ENCODE peak calls at places on chromosomes 5 and 9, in five cellular contexts. X is kidney, K is AG04450, Q is body of pancreas, U is lower lobe of right lung. C is an unnamed sample. For H3K9me3, the result is how much of the 10 kb centered on the place peaks cover.

GRCh38 chr9:126517751-126518261 is 95.9 kb upstream of the LMX1B start:
- DNase-seq in X (no peak), K (no peak), Q (no peak), U (no peak), C (no peak)

GRCh38 chr5:63911871-63912270 is 50.4 kb downstream of the HTR1A start:
- DNase-seq in X (no peak), K (no peak), Q (no peak), U (no peak), C (no peak)

GRCh38 chr5:78552729-78553341 is 95.7 kb downstream of the LHFPL2 start:
- DNase-seq in X (no peak), K (no peak), Q (no peak), U (no peak), C (no peak)

GRCh38 chr9:2984481-2984880 is 140.6 kb upstream of the PUM3 start:
- DNase-seq in X (no peak), K (no peak), Q (no peak), U (no peak), C (no peak)

GRCh38 chr5:172768573-172769323 is 2.2 kb downstream of the DUSP1 start:
- DNase-seq in X (no peak), K (no peak), Q (peak), U (no peak), C (no peak)

GRCh38 chr5:124124711-124125229 is 612.8 kb downstream of the CSNK1G3 start:
- DNase-seq in X (no peak), K (no peak), Q (no peak), U (no peak), C (no peak)

GRCh38 chr9:96137666-96138429 is 164.1 kb downstream of the HSD17B3 start:
- DNase-seq in X (no peak), K (no peak), Q (no peak), U (no peak), C (no peak)

GRCh38 chr5:17169507-17169906 is 47.9 kb upstream of the BASP1 start:
- DNase-seq in X (no peak), K (peak), Q (no peak), U (no peak), C (no peak)

GRCh38 chr9:89400398-89401116 is 82.3 kb downstream of the SECISBP2 start:
- DNase-seq in X (no peak), K (no peak), Q (no peak), U (no peak), C (no peak)

GRCh38 chr5:4563400-4563799 is 576.7 kb upstream of the ADAMTS16 start:
- DNase-seq in X (no peak), K (no peak), Q (no peak), U (no peak), C (no peak)
- TF ChIP-seq CTCF in X (no peak), K (no peak), Q (no peak), U (no peak), C (no peak)

GRCh38 chr5:106543330-106543729 is 1127.4 kb downstream of the EFNA5 start:
- DNase-seq in X (no peak), K (no peak), Q (no peak), U (no peak), C (no peak)
- H3K9me3 ChIP-seq in X (under half), K (under half), Q (under half), U (under half), C (under half)

GRCh38 chr5:177301503-177302165 is 1.9 kb downstream of the RAB24 start:
- DNase-seq in X (peak), K (no peak), Q (peak), U (peak), C (peak)
- H3K4me3 ChIP-seq in X (no peak), K (no peak), Q (no peak), U (peak), C (no peak)

DNA sequence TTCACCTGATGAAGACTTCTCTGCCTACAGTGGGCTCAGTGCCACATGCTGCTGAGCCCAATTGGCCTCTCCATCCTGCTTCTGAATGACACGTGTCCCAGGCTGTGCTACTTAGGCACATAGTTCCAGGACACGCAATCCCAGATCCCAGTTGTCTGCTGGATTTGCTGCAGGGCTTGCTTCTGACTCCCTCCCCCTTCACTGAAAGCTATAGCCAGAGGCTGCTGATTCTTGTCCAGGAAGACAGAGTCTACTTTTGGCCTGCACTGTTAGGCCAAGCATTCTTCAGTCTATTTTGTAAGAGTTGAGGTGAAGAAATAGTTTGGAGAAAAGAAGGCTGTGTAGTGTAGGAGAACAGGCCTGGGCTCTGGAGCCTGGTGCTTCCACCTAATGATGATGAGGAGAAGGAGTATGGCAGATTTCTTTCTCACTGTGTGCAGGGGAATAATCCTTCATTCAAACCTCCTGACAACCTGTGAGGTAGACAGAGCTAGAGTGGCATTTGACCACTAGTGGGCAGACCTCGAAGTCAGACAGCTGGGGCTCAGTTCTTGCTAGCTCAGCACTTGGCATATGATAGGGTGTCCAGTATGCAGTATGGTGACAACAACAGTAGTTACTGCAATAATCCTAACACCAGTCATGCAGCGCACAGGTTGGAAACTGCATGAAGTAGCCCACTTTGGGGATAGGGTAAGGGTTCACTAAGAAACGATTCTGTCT is 19.5 kb upstream of the ASPN start:
- DNase-seq in X (no peak), K (no peak), Q (peak), U (no peak), C (no peak)
- TF ChIP-seq CTCF in X (peak), K (peak), Q (peak), U (peak), C (peak)

GRCh38 chr9:8292657-8293056 is 493.1 kb upstream of the DMAC1 start:
- DNase-seq in X (no peak), K (no peak), Q (no peak), U (no peak), C (no peak)
- H3K9me3 ChIP-seq in X (under half), K (under half), Q (under half), U (under half), C (under half)

DNA sequence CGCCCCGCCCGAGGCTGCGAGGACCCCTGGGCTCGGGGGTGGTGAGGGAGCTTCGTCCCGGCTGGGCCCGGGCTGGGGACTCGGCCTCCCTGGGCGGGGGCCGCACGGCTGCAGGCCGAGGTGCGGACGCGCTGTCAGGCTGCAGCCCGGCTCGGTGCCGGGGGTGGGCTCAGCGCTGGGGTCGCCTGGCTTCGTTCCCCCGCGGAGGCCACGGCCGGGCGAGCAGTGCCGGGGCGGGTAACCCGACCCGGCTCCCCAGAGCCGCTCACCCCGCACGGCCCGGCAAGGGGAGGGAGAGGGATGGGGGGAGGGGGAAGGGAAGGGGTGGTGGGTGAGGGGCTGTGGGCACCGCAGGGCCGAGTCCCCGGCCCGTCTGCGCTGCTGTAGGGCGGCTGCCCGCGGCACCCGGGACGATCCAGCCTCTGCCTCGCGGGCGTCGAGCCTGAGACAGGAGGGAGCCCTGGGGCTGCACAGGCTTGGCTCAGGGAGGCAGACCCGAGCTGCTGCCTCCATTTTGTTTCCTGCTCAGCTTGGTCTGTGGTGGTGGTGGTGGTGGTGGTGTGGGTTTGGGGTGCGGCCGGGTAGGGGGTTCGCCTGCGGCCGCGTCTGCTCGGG is 962 bp upstream of the NSD1 start:
- DNase-seq in X (peak), K (no peak), Q (no peak), U (no peak), C (peak)
- H3K4me3 ChIP-seq in X (peak), K (no peak), Q (no peak), U (peak), C (peak)

DNA sequence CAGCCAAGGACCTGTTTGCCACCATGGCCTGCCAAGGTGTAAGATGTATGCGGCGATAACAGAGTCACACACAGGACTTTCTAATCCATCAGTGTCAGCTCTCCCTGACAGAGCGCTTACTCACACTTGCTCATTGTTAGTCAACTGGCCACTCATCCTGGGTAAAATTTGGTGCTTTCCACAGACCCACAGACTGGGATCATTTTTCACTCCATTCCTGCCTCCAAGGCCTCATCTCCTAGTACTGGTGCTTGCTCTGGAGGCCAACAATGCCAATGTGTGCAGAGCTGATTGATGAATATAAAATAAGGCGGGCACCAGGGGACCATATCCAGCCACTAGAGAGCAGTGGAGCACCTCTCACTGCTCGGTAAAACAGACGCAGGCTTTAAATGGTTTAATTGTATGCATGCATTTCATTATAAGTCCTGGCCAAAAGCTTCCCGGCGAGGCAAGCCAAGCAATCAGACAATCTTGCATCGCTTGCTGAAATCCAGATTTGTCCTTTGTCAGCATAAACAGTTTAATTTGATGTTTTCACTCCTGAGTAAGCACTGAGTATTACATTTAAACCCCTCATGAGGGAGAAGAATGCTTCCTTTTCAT is 22.3 kb downstream of the PSMB7 start:
- DNase-seq in X (no peak), K (peak), Q (no peak), U (no peak), C (no peak)
- TF ChIP-seq CTCF in X (no peak), K (peak), Q (peak), U (no peak), C (no peak)

DNA sequence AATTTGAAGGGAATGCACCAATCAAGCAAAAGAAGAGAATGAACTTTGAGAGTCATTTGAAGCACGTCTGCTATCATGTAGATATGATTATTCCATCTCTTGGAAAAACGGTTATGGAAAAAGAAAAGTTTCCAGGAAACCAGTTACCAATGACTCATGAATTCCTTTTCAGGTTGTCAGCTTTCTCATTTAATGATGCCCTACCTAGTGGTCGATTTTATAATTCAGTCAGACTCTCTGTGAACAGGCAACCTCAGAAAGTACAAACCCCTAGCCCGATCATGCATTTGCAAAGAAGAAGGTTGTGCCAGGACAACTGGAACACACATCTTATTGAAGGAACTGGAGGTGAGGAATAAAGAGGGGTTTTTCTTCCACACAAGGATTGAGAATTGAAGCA is 355.1 kb upstream of the GRIA1 start:
- DNase-seq in X (no peak), K (no peak), Q (no peak), U (no peak), C (no peak)
- H3K9me3 ChIP-seq in X (under half), K (under half), Q (under half), U (under half), C (under half)

C was measured in left lung.